ENCODE peak calls at places on chromosomes 12 and 14, in four cellular contexts. J is K562, O is HCT116, T is H1. R is an unnamed sample.

GRCh38 chr12:79547735-79548347 is 142.9 kb downstream of the PAWR start:
- DNase-seq in O (peak; percentile 34), J (peak; percentile 11), T (peak; percentile 46), R (peak; percentile 91)

GRCh38 chr14:52987042-52987441 is 36.2 kb upstream of the FERMT2 start:
- DNase-seq in J (no peak), T (no peak), O (no peak), R (no peak)

GRCh38 chr14:102930138-102930752 is 7.8 kb downstream of the AMN start:
- DNase-seq in T (no peak), O (no peak), J (no peak), R (no peak)

GRCh38 chr12:78795934-78796445 is 68.6 kb upstream of the SYT1 start:
- DNase-seq in O (no peak), T (no peak), J (no peak), R (no peak)

GRCh38 chr14:36498938-36499337 is 21.1 kb downstream of the NKX2-1 start:
- DNase-seq in J (no peak), O (no peak), T (no peak), R (no peak)

GRCh38 chr14:38210587-38211257 is 3.0 kb downstream of the SSTR1 start:
- DNase-seq in T (no peak), J (no peak), O (no peak), R (no peak)

GRCh38 chr12:48979602-48980388 is 1.7 kb downstream of the WNT1 start:
- DNase-seq in J (no peak), O (no peak), T (no peak), R (no peak)

GRCh38 chr14:36295642-36296627 is 24.5 kb downstream of the MBIP start:
- DNase-seq in J (no peak), O (no peak), T (no peak), R (no peak)

GRCh38 chr12:28998662-28999120 is 150.4 kb upstream of the FAR2 start:
- DNase-seq in J (peak; percentile 11), O (no peak), T (no peak), R (peak; percentile 3)

GRCh38 chr14:75457648-75458165 is 29.9 kb downstream of the JDP2 start:
- DNase-seq in T (no peak), O (no peak), J (no peak), R (no peak)

GRCh38 chr12:25698782-25699181 is 145.7 kb upstream of the LMNTD1 start:
- DNase-seq in J (no peak), T (no peak), O (no peak), R (no peak)

GRCh38 chr14:93732524-93732923 is 55.8 kb downstream of the PRIMA1 start:
- DNase-seq in T (no peak), J (no peak), O (no peak), R (no peak)

GRCh38 chr12:67705394-67706370 is 57.1 kb downstream of the DYRK2 start:
- DNase-seq in T (no peak), J (no peak), O (no peak), R (no peak)

GRCh38 chr14:32537166-32537565 is 208.1 kb downstream of the AKAP6 start:
- DNase-seq in J (no peak), T (no peak), O (no peak), R (no peak)

GRCh38 chr14:93013368-93013719 is 90.4 kb downstream of the CHGA start:
- DNase-seq in O (no peak), T (no peak), J (no peak), R (no peak)

GRCh38 chr14:53767566-53767965 is 189.1 kb downstream of the BMP4 start:
- DNase-seq in O (no peak), T (no peak), J (no peak), R (no peak)

GRCh38 chr12:617304-617915 is 45.8 kb downstream of the NINJ2 start:
- DNase-seq in J (no peak), O (no peak), T (no peak), R (peak; percentile 77)

GRCh38 chr12:15801770-15802393 is 12.7 kb upstream of the EPS8 start:
- DNase-seq in O (peak; percentile 72), J (no peak), T (no peak), R (no peak)

GRCh38 chr12:1939745-1940607 is 21.5 kb upstream of the CACNA2D4 start:
- DNase-seq in O (peak; percentile 52), J (peak; percentile 67), T (peak; percentile 53), R (peak; percentile 55)

GRCh38 chr14:33532581-33532980 is 418.3 kb downstream of the EGLN3 start:
- DNase-seq in T (no peak), J (no peak), O (no peak), R (no peak)

GRCh38 chr12:78698747-78699146 is 165.8 kb upstream of the SYT1 start:
- DNase-seq in O (no peak), J (no peak), T (no peak), R (no peak)

GRCh38 chr12:127393896-127394295 is 873.1 kb upstream of the TMEM132C start:
- DNase-seq in O (no peak), T (no peak), J (no peak), R (no peak)

GRCh38 chr12:13024151-13024946 is 19.8 kb upstream of the FAM234B start:
- DNase-seq in O (peak; percentile 28), J (peak; percentile 16), T (no peak), R (peak; percentile 11)

GRCh38 chr14:28875937-28876910 is 109.6 kb downstream of the FOXG1 start:
- DNase-seq in J (no peak), T (no peak), O (no peak), R (no peak)

GRCh38 chr12:114812384-114812783 is 128.4 kb upstream of the TBX3 start:
- DNase-seq in T (no peak), J (no peak), O (no peak), R (no peak)

GRCh38 chr14:35254736-35255135 is 37.4 kb upstream of the PSMA6 start:
- DNase-seq in T (no peak), O (no peak), J (no peak), R (no peak)

GRCh38 chr14:103404032-103404918 is 19.1 kb downstream of the MARK3 start:
- DNase-seq in J (no peak), O (no peak), T (no peak), R (no peak)

GRCh38 chr12:2013527-2014223 is 9.4 kb upstream of the DCP1B start:
- DNase-seq in T (no peak), J (no peak), O (no peak), R (no peak)

GRCh38 chr12:23596568-23596967 is 352.9 kb downstream of the SOX5 start:
- DNase-seq in O (no peak), T (no peak), J (no peak), R (no peak)

GRCh38 chr12:107396991-107397390 is 288.6 kb upstream of the PWP1 start:
- DNase-seq in J (no peak), O (no peak), T (no peak), R (no peak)

GRCh38 chr12:132204064-132204821 is 60.0 kb downstream of the NOC4L start:
- DNase-seq in T (no peak), J (no peak), O (no peak), R (no peak)

GRCh38 chr14:101196795-101197590 is 293.5 kb upstream of the RTL1 start:
- DNase-seq in O (no peak), J (peak; percentile 19), T (no peak), R (no peak)
- TF ChIP-seq FOSL1 in O (no peak), J (no peak), T (no peak), R (no peak)

GRCh38 chr12:7078163-7078562 is 14.1 kb downstream of the C1R start:
- DNase-seq in O (no peak), J (no peak), T (no peak), R (no peak)

GRCh38 chr12:7075931-7076330 is 15.4 kb downstream of the C1S start:
- DNase-seq in O (no peak), T (no peak), J (no peak), R (no peak)

GRCh38 chr12:7079826-7080125 is 12.5 kb downstream of the C1R start:
- DNase-seq in T (no peak), J (no peak), O (no peak), R (no peak)

GRCh38 chr12:7075518-7075917 is 15.0 kb downstream of the C1S start:
- DNase-seq in J (no peak), O (no peak), T (no peak), R (no peak)

DNA sequence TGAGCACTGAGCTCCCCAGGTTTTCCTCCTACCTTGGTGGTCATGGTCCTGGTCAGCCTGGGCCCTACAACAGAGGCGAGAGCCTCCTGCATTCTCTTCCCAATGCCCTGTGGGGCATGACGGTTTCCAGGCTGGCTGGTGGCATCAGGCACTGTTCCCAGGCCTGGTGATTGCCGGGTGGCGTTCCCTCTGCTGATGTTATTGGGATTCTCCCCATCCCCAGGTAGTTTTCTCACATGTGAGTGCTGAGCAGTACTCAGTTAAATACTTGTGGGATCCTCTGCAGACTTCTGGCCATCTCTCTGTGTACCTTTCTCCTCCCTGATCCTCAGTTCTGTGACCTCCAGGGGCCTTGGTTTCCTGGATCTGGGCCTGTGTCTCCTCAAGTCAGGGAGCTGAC is 15.8 kb downstream of the C1R start:
- DNase-seq in J (no peak), O (no peak), T (no peak), R (no peak)
- TF ChIP-seq FOSL1 in J (no peak), O (no peak), T (no peak), R (no peak)

GRCh38 chr12:82479511-82479910 is 121.2 kb downstream of the METTL25 start:
- DNase-seq in O (no peak), J (no peak), T (no peak), R (no peak)
- TF ChIP-seq FOSL1 in O (no peak), J (no peak), T (no peak), R (no peak)

GRCh38 chr14:100591453-100592371 is 4.5 kb upstream of the BEGAIN start:
- DNase-seq in O (no peak), T (no peak), J (no peak), R (no peak)
- TF ChIP-seq FOSL1 in O (no peak), T (no peak), J (no peak), R (no peak)